ENCODE peak calls at places on chromosomes 16 and 17, in ten cellular contexts. K, A, E, Z, Q, N, M, D, X and Y are unnamed samples.

GRCh38 chr16:67470314-67470713 is 10.6 kb downstream of the ATP6V0D1 start:
- DNase-seq in K (no peak), A (peak; percentile 96), E (peak; percentile 88), Z (no peak), Q (peak; percentile 88), N (peak; percentile 91), M (peak; percentile 87), D (no peak), X (peak; percentile 79), Y (no peak)

GRCh38 chr16:29678691-29679267 is at the start of gene QPRT:
- DNase-seq in K (peak; percentile 87), A (peak; percentile 80), E (peak; percentile 48), Z (no peak), Q (peak; percentile 12), N (peak; percentile 46), M (no peak), D (no peak), X (no peak), Y (no peak)

GRCh38 chr17:73645050-73645871 is 1.0 kb upstream of the SDK2 start:
- DNase-seq in K (no peak), A (no peak), E (peak; percentile 63), Z (peak; percentile 66), Q (peak; percentile 48), N (peak; percentile 60), M (no peak), D (no peak), X (no peak), Y (peak; percentile 22)

GRCh38 chr17:56034120-56034757 is 119.0 kb upstream of the ANKFN1 start:
- DNase-seq in K (no peak), A (no peak), E (no peak), Z (no peak), Q (no peak), N (no peak), M (no peak), D (no peak), X (peak; percentile 31), Y (no peak)

GRCh38 chr17:46851029-46851741 is at the start of gene WNT9B:
- DNase-seq in K (peak; percentile 93), A (peak; percentile 69), E (no peak), Z (peak; percentile 23), Q (no peak), N (no peak), M (no peak), D (no peak), X (no peak), Y (no peak)

GRCh38 chr17:31008374-31009035 is 37.7 kb downstream of the RNF135 start:
- DNase-seq in K (no peak), A (peak; percentile 68), E (peak; percentile 52), Z (peak; percentile 72), Q (peak; percentile 19), N (peak; percentile 63), M (peak; percentile 78), D (no peak), X (peak; percentile 44), Y (no peak)

GRCh38 chr17:36813357-36813756 is 123.9 kb upstream of the LHX1 start:
- DNase-seq in K (no peak), A (no peak), E (no peak), Z (no peak), Q (no peak), N (no peak), M (no peak), D (no peak), X (no peak), Y (no peak)

GRCh38 chr16:89841275-89841674 is 13.0 kb downstream of the SPIRE2 start:
- DNase-seq in K (no peak), A (no peak), E (no peak), Z (no peak), Q (no peak), N (no peak), M (no peak), D (no peak), X (no peak), Y (no peak)

GRCh38 chr17:50565559-50566350 is 5.2 kb downstream of the CACNA1G start:
- DNase-seq in K (no peak), A (no peak), E (no peak), Z (no peak), Q (peak; percentile 89), N (no peak), M (no peak), D (no peak), X (no peak), Y (no peak)

DNA sequence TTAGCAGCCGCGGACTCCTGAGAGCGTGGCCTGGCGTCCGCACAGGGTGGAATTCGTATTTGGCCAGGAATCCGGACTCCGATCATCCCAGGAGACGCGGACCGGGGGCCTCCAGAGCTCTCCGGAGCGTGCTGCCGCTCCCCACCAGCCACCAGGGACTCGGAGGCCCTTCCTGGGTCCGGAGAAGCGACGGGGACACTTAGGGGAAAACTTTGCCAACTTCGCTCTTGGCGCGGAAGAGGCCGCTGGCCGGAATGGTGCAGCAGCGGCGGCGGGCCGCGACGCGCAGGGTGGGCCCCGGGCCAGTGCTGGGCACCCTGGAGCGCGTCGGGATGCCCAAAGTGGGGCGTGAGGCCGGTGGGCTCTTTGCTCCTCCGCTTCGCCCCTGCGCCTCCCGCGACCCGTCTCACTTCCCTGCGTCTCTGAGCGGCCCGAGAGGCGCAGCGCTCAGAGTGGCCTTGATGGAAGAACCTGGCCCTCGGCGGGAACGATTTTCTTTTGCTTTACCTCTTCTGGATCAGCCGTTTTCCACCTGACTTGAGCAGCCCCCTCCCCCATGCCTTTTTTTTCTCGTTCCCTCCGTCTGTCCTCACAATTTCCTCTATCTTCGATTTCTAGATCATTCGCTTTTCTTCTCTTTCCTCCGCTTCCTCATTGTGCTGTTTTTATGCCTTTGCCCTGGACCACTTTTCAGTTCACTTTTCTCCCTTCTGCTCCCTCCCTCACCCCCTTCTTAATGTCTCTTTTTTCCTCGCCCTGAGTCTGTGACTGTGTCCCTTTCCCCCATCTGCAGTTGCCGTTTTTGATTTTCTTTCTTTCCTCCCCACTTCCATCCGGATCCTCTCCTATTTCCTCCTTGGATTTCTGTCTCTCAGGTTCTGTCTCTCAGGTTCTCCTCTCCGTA is 3.9 kb upstream of the IRX3 start:
- DNase-seq in K (no peak), A (no peak), E (no peak), Z (no peak), Q (no peak), N (no peak), M (no peak), D (no peak), X (no peak), Y (no peak)
- H3K27ac ChIP-seq in K (no peak overlapping the region), A (no peak overlapping the region), E (no peak overlapping the region), Z (no peak overlapping the region), Q (no peak overlapping the region), N (no peak overlapping the region), M (no peak overlapping the region), D (no peak overlapping the region), X (no peak overlapping the region), Y (no peak overlapping the region)

GRCh38 chr17:14298221-14298994 is 2.5 kb upstream of the HS3ST3B1 start:
- DNase-seq in K (no peak), A (no peak), E (no peak), Z (no peak), Q (no peak), N (no peak), M (no peak), D (no peak), X (no peak), Y (no peak)
- H3K27ac ChIP-seq in K (no peak overlapping the region), A (no peak overlapping the region), E (no peak overlapping the region), Z (no peak overlapping the region), Q (no peak overlapping the region), N (no peak overlapping the region), M (no peak overlapping the region), D (no peak overlapping the region), X (no peak overlapping the region), Y (no peak overlapping the region)

DNA sequence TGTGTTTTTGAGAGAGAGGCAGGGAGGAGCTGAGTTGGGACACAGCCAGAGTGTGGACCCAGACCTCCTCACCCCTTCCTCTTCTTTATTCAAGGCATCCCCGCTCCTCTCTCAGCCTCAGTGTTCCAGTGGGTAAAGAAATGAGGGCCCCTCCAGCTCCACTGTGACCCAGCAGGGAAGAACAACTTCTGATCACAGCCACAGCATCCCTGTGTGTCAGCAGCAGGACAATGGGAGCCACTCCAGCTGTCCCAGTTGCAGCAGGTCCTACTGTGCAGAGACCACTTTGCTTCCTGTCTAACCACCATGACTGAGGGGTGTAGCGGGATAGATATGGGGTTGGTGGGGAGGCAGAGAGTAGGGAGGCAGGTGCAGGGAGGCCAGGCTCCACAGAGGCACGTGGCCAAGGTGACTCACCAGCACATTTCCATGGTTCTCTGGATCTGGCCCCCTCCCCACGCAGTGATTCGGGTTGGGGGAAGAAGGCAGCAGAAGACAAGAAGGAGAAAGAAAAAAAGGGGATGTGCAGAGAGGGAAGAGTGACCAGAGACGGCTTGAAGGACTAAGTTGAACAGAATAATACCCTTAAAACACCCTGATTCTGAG is 24.5 kb downstream of the PIK3R5 start:
- DNase-seq in K (no peak), A (no peak), E (no peak), Z (no peak), Q (no peak), N (no peak), M (no peak), D (no peak), X (no peak), Y (no peak)
- H3K27ac ChIP-seq in K (no peak overlapping the region), A (no peak overlapping the region), E (no peak overlapping the region), Z (no peak overlapping the region), Q (no peak overlapping the region), N (no peak overlapping the region), M (peak overlapping the region; percentile 41), D (no peak overlapping the region), X (no peak overlapping the region), Y (no peak overlapping the region)

DNA sequence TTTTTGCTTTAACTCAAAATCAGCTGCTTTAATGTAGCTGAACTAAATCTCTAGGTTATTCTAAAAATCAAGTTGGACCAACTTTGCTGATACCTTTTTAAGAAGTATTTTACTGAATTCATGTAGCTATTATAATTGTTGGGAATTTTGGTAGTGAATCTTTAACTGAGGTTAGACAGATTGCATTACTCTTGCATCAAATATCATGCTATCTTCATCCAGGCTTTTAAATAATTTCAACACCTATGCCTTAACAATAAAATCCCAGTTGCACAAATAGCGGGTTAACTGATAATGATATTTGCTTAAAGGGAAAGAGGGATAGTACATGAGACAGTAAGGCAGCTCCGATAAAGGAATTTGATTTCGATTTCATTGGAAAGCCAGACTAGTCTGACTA is 241.3 kb upstream of the TBX2 start:
- DNase-seq in K (no peak), A (no peak), E (no peak), Z (no peak), Q (no peak), N (no peak), M (no peak), D (no peak), X (no peak), Y (no peak)
- H3K27ac ChIP-seq in K (no peak overlapping the region), A (no peak overlapping the region), E (peak overlapping the region; percentile 57), Z (no peak overlapping the region), Q (no peak overlapping the region), N (peak overlapping the region; percentile 54), M (peak overlapping the region; percentile 42), D (no peak overlapping the region), X (no peak overlapping the region), Y (no peak overlapping the region)

GRCh38 chr16:85453-85782 is 7.4 kb downstream of the MPG start:
- DNase-seq in K (no peak), A (no peak), E (no peak), Z (no peak), Q (no peak), N (no peak), M (no peak), D (no peak), X (no peak), Y (no peak)
- H3K27ac ChIP-seq in K (no peak overlapping the region), A (no peak overlapping the region), E (peak overlapping the region; percentile 67), Z (no peak overlapping the region), Q (peak overlapping the region; percentile 75), N (peak overlapping the region; percentile 75), M (peak overlapping the region; percentile 85), D (peak overlapping the region; percentile 91), X (peak overlapping the region; percentile 100), Y (peak overlapping the region; percentile 55)

DNA sequence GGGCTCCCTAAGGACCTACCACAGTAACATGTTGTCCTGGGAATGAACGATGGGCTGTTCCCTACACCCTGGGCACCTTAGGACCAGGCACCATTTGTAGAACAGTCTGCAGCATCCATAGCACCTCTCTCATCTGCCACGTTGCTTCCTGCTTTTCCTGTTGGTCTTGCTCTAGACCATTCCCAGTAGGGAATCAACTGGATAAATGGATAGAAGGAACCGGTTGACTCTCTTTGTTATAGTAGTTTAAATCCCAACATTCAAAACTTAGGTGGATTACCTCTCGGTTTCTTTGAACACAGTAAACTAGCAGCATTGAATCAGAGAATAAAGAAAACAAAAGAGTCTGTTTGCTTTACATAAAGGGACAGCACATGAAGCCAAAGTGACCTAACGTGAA is 159.1 kb downstream of the HS3ST3B1 start:
- DNase-seq in K (no peak), A (no peak), E (no peak), Z (no peak), Q (no peak), N (no peak), M (no peak), D (no peak), X (no peak), Y (no peak)
- H3K27ac ChIP-seq in K (no peak overlapping the region), A (no peak overlapping the region), E (no peak overlapping the region), Z (no peak overlapping the region), Q (no peak overlapping the region), N (no peak overlapping the region), M (no peak overlapping the region), D (no peak overlapping the region), X (no peak overlapping the region), Y (no peak overlapping the region)